ENCODE peak calls at places on chromosomes 7 and 10, in ten cellular contexts. L is lower lobe of right lung, Q is uterus, V is tibial artery, W is PC-3, R is brain microvascular endothelial cell, F is neuronal stem cell, D is colonic mucosa, J is endodermal cell, E is ovary. K is an unnamed sample. For H3K27me3, the result is how much of the 10 kb centered on the place peaks cover.

GRCh38 chr10:71623098-71623985 is 96.2 kb downstream of the C10orf105 start:
- DNase-seq in L (no peak), Q (peak), V (no peak), W (peak), R (peak), F (no peak), D (no peak), J (peak), E (peak), K (peak)

GRCh38 chr10:78028438-78029293 is 649 bp downstream of the POLR3A start:
- DNase-seq in L (no peak), Q (no peak), V (no peak), W (peak), R (peak), F (peak), D (no peak), J (no peak), E (no peak), K (peak)

GRCh38 chr10:133132711-133133291 is 27.2 kb upstream of the KNDC1 start:
- DNase-seq in L (peak), Q (peak), V (peak), W (no peak), R (no peak), F (no peak), D (no peak), J (peak), E (peak), K (no peak)

GRCh38 chr10:3477683-3478082 is 305.1 kb upstream of the PITRM1 start:
- DNase-seq in L (no peak), Q (no peak), V (no peak), W (peak), R (peak), F (no peak), D (no peak), J (no peak), E (no peak), K (no peak)

GRCh38 chr10:80260295-80261243 is 28.9 kb downstream of the MAT1A start:
- DNase-seq in L (no peak), Q (no peak), V (no peak), W (no peak), R (peak), F (peak), D (peak), J (peak), E (no peak), K (no peak)

GRCh38 chr7:121000091-121000983 is 11.8 kb downstream of the CPED1 start:
- DNase-seq in L (no peak), Q (no peak), V (no peak), W (no peak), R (peak), F (no peak), D (no peak), J (no peak), E (no peak), K (no peak)

GRCh38 chr10:98374176-98374969 is 40.6 kb downstream of the PYROXD2 start:
- DNase-seq in L (no peak), Q (no peak), V (no peak), W (peak), R (peak), F (no peak), D (no peak), J (peak), E (no peak), K (peak)

GRCh38 chr7:142943706-142944268 is 4.5 kb downstream of the LLCFC1 start:
- DNase-seq in L (no peak), Q (no peak), V (no peak), W (no peak), R (no peak), F (no peak), D (no peak), J (no peak), E (no peak), K (no peak)

GRCh38 chr7:102260856-102261255 is 25.8 kb upstream of the SH2B2 start:
- DNase-seq in L (no peak), Q (peak), V (no peak), W (no peak), R (peak), F (no peak), D (no peak), J (peak), E (peak), K (peak)

GRCh38 chr10:133198621-133199487 is 31.2 kb upstream of the UTF1 start:
- DNase-seq in L (no peak), Q (no peak), V (no peak), W (no peak), R (no peak), F (no peak), D (no peak), J (no peak), E (no peak), K (no peak)

GRCh38 chr10:45008524-45009161 is 7.9 kb downstream of the ZNF22 start:
- DNase-seq in L (no peak), Q (no peak), V (no peak), W (peak), R (peak), F (peak), D (peak), J (no peak), E (peak), K (peak)

GRCh38 chr10:126569513-126570447 is 100.7 kb downstream of the C10orf90 start:
- DNase-seq in L (no peak), Q (no peak), V (no peak), W (peak), R (peak), F (no peak), D (no peak), J (no peak), E (no peak), K (no peak)

GRCh38 chr7:41503438-41503837 is 199.5 kb downstream of the INHBA start:
- DNase-seq in L (no peak), Q (no peak), V (no peak), W (peak), R (no peak), F (no peak), D (no peak), J (no peak), E (no peak), K (no peak)

GRCh38 chr7:91164948-91165845 is 99.0 kb upstream of the FZD1 start:
- DNase-seq in L (no peak), Q (no peak), V (no peak), W (peak), R (peak), F (no peak), D (no peak), J (no peak), E (no peak), K (no peak)

GRCh38 chr10:22183771-22184466 is 33.9 kb downstream of the EBLN1 start:
- DNase-seq in L (no peak), Q (no peak), V (no peak), W (peak), R (peak), F (no peak), D (no peak), J (no peak), E (no peak), K (no peak)

GRCh38 chr10:132036153-132036886 is 29.4 kb upstream of the JAKMIP3 start:
- DNase-seq in L (no peak), Q (no peak), V (no peak), W (no peak), R (no peak), F (no peak), D (no peak), J (peak), E (no peak), K (peak)

GRCh38 chr10:51926336-51926735 is 226.9 kb upstream of the CSTF2T start:
- DNase-seq in L (no peak), Q (no peak), V (no peak), W (no peak), R (no peak), F (no peak), D (no peak), J (no peak), E (no peak), K (no peak)

GRCh38 chr7:43004076-43004475 is 71.9 kb downstream of the MRPL32 start:
- DNase-seq in L (no peak), Q (no peak), V (no peak), W (no peak), R (peak), F (no peak), D (no peak), J (no peak), E (no peak), K (no peak)

GRCh38 chr10:51341216-51341615 is 266.9 kb downstream of the PRKG1 start:
- DNase-seq in L (no peak), Q (no peak), V (no peak), W (peak), R (peak), F (no peak), D (peak), J (no peak), E (no peak), K (no peak)

GRCh38 chr7:47663841-47664240 is 81.9 kb upstream of the TNS3 start:
- DNase-seq in L (no peak), Q (no peak), V (no peak), W (no peak), R (no peak), F (no peak), D (no peak), J (no peak), E (no peak), K (no peak)

GRCh38 chr7:95478139-95479037 is 7.4 kb upstream of the ASB4 start:
- DNase-seq in L (no peak), Q (no peak), V (no peak), W (no peak), R (peak), F (no peak), D (peak), J (peak), E (peak), K (no peak)

GRCh38 chr7:46383605-46384004 is 462.5 kb upstream of the IGFBP3 start:
- DNase-seq in L (no peak), Q (no peak), V (no peak), W (peak), R (peak), F (no peak), D (no peak), J (no peak), E (no peak), K (no peak)

GRCh38 chr10:110698340-110698739 is 54.2 kb downstream of the RBM20 start:
- DNase-seq in L (no peak), Q (no peak), V (no peak), W (no peak), R (no peak), F (no peak), D (no peak), J (no peak), E (no peak), K (no peak)

GRCh38 chr10:117477961-117478670 is 64.4 kb upstream of the EMX2 start:
- DNase-seq in L (no peak), Q (no peak), V (no peak), W (peak), R (peak), F (no peak), D (no peak), J (no peak), E (no peak), K (peak)

GRCh38 chr7:974172-974571 is 1.2 kb downstream of the COX19 start:
- DNase-seq in L (no peak), Q (no peak), V (no peak), W (no peak), R (no peak), F (no peak), D (peak), J (no peak), E (no peak), K (no peak)

GRCh38 chr10:15121707-15122106 is 24.6 kb downstream of the RPP38 start:
- DNase-seq in L (no peak), Q (no peak), V (no peak), W (peak), R (no peak), F (no peak), D (no peak), J (no peak), E (no peak), K (no peak)

GRCh38 chr10:97773096-97773495 is 1.3 kb upstream of the SFRP5 start:
- DNase-seq in L (no peak), Q (no peak), V (no peak), W (no peak), R (no peak), F (no peak), D (no peak), J (no peak), E (no peak), K (no peak)

GRCh38 chr10:89959433-89960110 is 258.2 kb downstream of the KIF20B start:
- DNase-seq in L (no peak), Q (no peak), V (no peak), W (no peak), R (no peak), F (no peak), D (no peak), J (no peak), E (no peak), K (no peak)

GRCh38 chr7:142868188-142868811 is 13.4 kb downstream of the EPHB6 start:
- DNase-seq in L (no peak), Q (no peak), V (no peak), W (no peak), R (no peak), F (no peak), D (peak), J (peak), E (no peak), K (no peak)

GRCh38 chr10:103896225-103896624 is 21.8 kb downstream of the STN1 start:
- DNase-seq in L (no peak), Q (no peak), V (no peak), W (peak), R (peak), F (no peak), D (no peak), J (no peak), E (peak), K (peak)

GRCh38 chr7:23357190-23358093 is 58.3 kb downstream of the MALSU1 start:
- DNase-seq in L (no peak), Q (no peak), V (no peak), W (peak), R (no peak), F (no peak), D (no peak), J (no peak), E (no peak), K (no peak)

DNA sequence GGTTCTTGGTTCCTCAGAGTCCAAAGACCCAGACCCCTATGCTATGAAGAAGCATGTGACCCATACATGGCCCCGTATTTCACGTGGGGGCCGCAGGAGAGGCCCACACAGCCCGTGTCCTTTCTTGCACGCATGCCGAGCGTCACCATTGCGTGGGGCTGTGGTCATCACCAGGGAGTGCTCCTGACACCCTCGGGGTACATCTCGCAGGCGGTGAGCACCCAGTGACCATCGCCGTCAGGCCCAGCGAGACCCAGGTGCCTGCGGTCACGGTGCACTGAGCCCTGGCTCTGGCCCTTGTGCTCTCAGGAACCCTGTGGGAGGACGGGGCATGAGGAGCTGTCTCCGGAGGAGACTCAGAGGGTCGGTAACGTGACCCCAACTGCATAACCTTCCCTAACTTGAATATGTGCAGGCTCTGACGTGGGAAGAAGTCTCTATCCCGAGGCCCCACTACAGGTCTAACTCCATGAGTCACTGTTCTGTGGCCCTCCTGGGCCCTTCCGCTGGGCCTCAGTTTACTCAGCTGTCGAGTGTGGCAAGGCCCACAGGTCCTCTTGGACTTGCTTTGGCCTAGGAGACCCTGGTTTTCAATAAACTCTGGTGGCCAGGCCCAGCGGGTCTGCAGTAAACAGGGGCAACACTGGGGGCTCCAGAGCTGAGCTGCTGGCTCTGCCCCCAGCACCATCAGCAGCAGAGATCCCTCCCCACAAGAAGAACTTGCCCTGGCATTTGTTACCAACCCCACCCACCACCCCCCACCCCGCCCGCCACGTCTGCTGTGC is 503.9 kb downstream of the PTPRN2 start:
- DNase-seq in L (no peak), Q (no peak), V (peak), W (no peak), R (no peak), F (no peak), D (no peak), J (no peak), E (no peak), K (no peak)
- H3K27me3 ChIP-seq in L (under half), Q (under half), V (under half), W (under half), R (under half), F (under half), D (under half), J (under half), E (under half), K (under half)

GRCh38 chr10:95693668-95694534 is at the start of gene TCTN3:
- DNase-seq in L (peak), Q (peak), V (peak), W (peak), R (peak), F (peak), D (peak), J (peak), E (peak), K (peak)
- H3K27me3 ChIP-seq in L (under half), Q (under half), V (under half), W (under half), R (under half), F (under half), D (under half), J (under half), E (under half), K (under half)

DNA sequence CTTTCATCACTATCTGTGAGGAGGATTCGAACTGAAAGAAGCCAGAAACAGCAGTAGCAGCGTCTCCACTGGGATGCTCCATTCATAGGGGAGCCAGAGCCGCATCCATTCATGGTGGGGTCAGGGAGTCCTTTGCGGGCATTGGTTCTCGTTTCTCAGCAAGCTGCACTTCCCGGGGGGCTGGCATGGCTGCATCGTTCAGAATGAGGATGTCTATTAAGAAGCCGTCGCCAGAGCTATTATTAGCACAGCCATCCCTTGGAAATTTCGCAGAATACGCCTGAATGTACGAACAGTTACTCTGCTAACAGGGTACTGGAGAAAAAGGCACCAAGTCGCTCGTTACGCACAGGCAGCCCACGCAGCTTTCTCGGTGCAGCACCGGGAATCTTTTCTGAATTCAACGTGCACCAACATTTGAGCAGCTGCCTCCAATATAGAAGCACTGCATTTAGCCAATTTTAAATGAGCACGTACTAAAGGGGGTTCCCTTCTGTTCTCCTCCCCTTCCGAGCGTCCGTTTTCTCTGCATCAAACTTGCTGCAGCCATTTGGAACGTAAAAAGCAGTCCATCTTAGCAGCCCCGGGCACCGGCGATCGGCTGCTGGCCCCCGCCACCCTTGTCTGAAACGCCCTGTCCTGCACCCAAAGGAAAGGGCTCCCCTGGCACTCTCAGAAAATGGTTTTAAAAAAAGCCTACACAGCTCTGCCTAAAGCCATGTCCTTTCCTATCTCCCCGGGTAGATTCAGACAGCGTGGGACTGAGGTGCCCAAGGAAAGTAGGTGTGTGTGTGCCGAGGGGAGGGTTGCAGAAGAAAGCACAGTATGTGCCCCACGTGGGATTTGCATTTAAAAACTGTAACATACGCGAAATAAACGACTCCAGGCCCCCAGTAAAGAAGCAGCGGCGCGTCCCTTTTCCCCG is 304.1 kb downstream of the PRPF18 start:
- DNase-seq in L (peak), Q (peak), V (peak), W (no peak), R (peak), F (peak), D (no peak), J (peak), E (no peak), K (no peak)
- H3K27me3 ChIP-seq in L (under half), Q (under half), V (under half), W (under half), R (under half), F (under half), D (under half), J (under half), E (under half), K (under half)

GRCh38 chr10:49112098-49112497 is 3.2 kb downstream of the VSTM4 start:
- DNase-seq in L (no peak), Q (no peak), V (no peak), W (no peak), R (no peak), F (no peak), D (no peak), J (no peak), E (no peak), K (no peak)
- H3K27me3 ChIP-seq in L (under half), Q (under half), V (under half), W (half or more), R (under half), F (under half), D (under half), J (under half), E (under half), K (under half)

GRCh38 chr10:6200588-6201510 is 1.9 kb upstream of the PFKFB3 start:
- DNase-seq in L (no peak), Q (peak), V (peak), W (peak), R (no peak), F (peak), D (peak), J (peak), E (peak), K (no peak)

GRCh38 chr10:6202098-6202683 is 541 bp upstream of the PFKFB3 start:
- DNase-seq in L (no peak), Q (no peak), V (peak), W (no peak), R (no peak), F (peak), D (peak), J (no peak), E (no peak), K (no peak)

GRCh38 chr10:6197274-6197673 is 5.5 kb upstream of the PFKFB3 start:
- DNase-seq in L (no peak), Q (no peak), V (no peak), W (no peak), R (no peak), F (no peak), D (no peak), J (no peak), E (no peak), K (no peak)

GRCh38 chr10:6201511-6201975 is 1.2 kb upstream of the PFKFB3 start:
- DNase-seq in L (peak), Q (peak), V (peak), W (peak), R (no peak), F (peak), D (peak), J (peak), E (peak), K (no peak)

DNA sequence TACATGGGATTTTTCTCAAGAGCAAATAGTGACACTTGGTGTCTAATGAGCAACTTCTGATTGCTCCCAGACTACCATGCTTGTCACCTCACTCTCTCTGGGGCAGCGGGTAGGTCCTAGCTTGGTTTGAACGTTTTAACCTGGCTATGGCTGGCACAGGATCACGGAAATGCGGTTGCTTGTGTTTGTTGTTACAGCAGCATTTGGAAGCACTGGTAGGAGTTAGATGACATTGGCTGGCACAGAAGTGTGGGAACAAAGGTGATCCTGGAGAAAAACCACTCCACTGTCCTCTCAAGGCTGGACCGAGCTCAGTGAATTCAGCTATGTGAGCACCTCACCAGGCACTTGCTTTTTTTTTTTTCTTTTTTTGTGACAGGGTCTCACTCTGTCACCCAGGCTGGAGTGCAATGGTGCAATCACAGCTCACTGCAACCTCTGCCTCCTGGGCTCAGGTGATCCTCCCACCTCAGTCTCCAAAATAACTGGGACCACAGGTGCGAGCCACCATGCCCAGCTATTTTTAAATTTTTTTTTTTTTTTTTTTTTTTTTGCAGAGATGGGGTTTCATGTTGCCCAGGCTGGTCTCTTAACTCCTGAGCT is 3.5 kb upstream of the PFKFB3 start:
- DNase-seq in L (no peak), Q (no peak), V (no peak), W (no peak), R (no peak), F (no peak), D (no peak), J (no peak), E (no peak), K (no peak)
- H3K27me3 ChIP-seq in L (under half), Q (under half), V (under half), W (under half), R (under half), F (under half), D (under half), J (under half), E (under half), K (under half)

K was measured in MG63.